ENCODE peak calls at places on chromosomes 7 and 10, in seven cellular contexts. Z is HL-60, E is psoas muscle, M is A549, R is foreskin fibroblast, G is OCI-LY7, C is PC-3. S is an unnamed sample.

GRCh38 chr7:4775281-4776159 is at the start of gene AP5Z1:
- DNase-seq in Z (peak; percentile 94), G (peak; percentile 97), R (peak; percentile 97), C (peak; percentile 94), M (peak; percentile 99), E (peak; percentile 97), S (peak; percentile 89)

GRCh38 chr7:2114052-2114451 is 118.7 kb downstream of the MAD1L1 start:
- DNase-seq in M (no peak), G (no peak), E (no peak), Z (no peak), R (peak; percentile 77), C (peak; percentile 58), S (no peak)

GRCh38 chr10:79264942-79265341 is 82.3 kb upstream of the PPIF start:
- DNase-seq in Z (no peak), E (no peak), R (no peak), G (no peak), M (no peak), C (peak; percentile 100), S (no peak)

GRCh38 chr10:101379663-101380352 is 25.8 kb downstream of the BTRC start:
- DNase-seq in C (no peak), R (no peak), M (no peak), E (no peak), Z (no peak), G (no peak), S (no peak)

GRCh38 chr7:70681847-70682350 is 450.0 kb upstream of the GALNT17 start:
- DNase-seq in Z (no peak), M (no peak), G (peak; percentile 45), C (no peak), E (no peak), R (no peak), S (no peak)

GRCh38 chr10:11553773-11554381 is 57.6 kb downstream of the USP6NL start:
- DNase-seq in E (no peak), R (no peak), Z (no peak), C (no peak), M (no peak), G (peak; percentile 82), S (no peak)

GRCh38 chr10:124578231-124579002 is 116.8 kb downstream of the LHPP start:
- DNase-seq in E (no peak), M (no peak), R (no peak), G (no peak), C (no peak), Z (no peak), S (no peak)

GRCh38 chr10:35643151-35643975 is 1.3 kb upstream of the FZD8 start:
- DNase-seq in C (peak; percentile 90), E (peak; percentile 77), M (peak; percentile 36), R (peak; percentile 26), Z (no peak), G (no peak), S (peak; percentile 50)

GRCh38 chr10:18312385-18313145 is 172.3 kb downstream of the CACNB2 start:
- DNase-seq in M (peak; percentile 52), Z (no peak), G (peak; percentile 28), R (peak; percentile 35), C (peak; percentile 30), E (no peak), S (peak; percentile 12)

GRCh38 chr10:18610517-18610916 is 40.9 kb downstream of the NSUN6 start:
- DNase-seq in R (peak; percentile 67), C (peak; percentile 87), G (no peak), E (no peak), M (peak; percentile 87), Z (no peak), S (peak; percentile 42)

GRCh38 chr10:19930936-19931859 is 115.0 kb downstream of the PLXDC2 start:
- DNase-seq in E (peak; percentile 22), G (peak; percentile 19), R (peak; percentile 24), Z (no peak), C (peak; percentile 20), M (no peak), S (no peak)

GRCh38 chr7:155542276-155542675 is 4.1 kb downstream of the CNPY1 start:
- DNase-seq in R (no peak), G (no peak), E (no peak), Z (no peak), C (no peak), M (no peak), S (no peak)

GRCh38 chr10:89217057-89217990 is 10.2 kb upstream of the CH25H start:
- DNase-seq in E (peak; percentile 32), R (peak; percentile 37), G (peak; percentile 70), M (peak; percentile 24), C (peak; percentile 73), Z (peak; percentile 43), S (peak; percentile 48)

GRCh38 chr10:99993994-99994689 is 15.6 kb downstream of the DNMBP start:
- DNase-seq in E (peak; percentile 52), G (peak; percentile 66), M (no peak), Z (peak; percentile 80), C (peak; percentile 20), R (peak; percentile 90), S (peak; percentile 79)

DNA sequence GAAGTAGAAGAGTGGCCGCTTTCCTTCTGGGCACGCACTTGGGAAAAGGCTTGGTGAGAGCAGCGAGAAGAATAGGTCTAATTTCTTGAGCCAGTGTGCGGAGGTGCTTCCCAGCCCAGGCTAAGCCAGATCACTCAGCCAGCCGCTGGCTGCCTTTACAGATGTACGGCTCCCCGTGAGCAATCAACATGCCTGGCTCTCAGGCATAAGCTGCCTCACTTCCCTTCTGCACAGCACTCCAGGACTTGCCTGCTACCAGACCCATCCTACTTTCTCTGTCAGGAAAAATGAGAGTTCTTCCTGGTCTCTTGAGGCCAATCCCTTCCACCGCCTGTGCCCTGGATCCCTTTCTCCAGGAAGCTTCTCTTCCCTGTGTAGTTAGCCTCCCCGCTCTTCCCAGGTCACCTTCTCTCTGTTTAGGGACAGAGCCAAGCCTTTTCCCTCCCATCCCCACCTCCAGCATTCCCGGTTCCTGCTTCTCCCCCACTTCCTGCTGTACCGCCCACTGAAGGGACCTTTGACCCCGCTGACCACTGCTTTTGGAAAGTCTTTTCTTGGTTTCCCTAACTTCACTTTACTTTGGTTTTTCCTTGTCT is 1.1 kb upstream of the ACTR3C start:
- DNase-seq in Z (no peak), G (no peak), R (no peak), C (no peak), E (no peak), M (no peak), S (no peak)
- H3K4me3 ChIP-seq in Z (no peak overlapping the region), G (no peak overlapping the region), R (no peak overlapping the region), C (peak overlapping the region; percentile 81), E (peak overlapping the region; percentile 78), M (no peak overlapping the region), S (no peak overlapping the region)

GRCh38 chr10:84397735-84398144 is 69.4 kb downstream of the CCSER2 start:
- DNase-seq in Z (no peak), M (no peak), R (no peak), G (no peak), E (no peak), C (no peak), S (no peak)
- TF ChIP-seq CTCF in Z (no peak), M (no peak), R (no peak), G (no peak), E (no peak), C (no peak), S (no peak)

DNA sequence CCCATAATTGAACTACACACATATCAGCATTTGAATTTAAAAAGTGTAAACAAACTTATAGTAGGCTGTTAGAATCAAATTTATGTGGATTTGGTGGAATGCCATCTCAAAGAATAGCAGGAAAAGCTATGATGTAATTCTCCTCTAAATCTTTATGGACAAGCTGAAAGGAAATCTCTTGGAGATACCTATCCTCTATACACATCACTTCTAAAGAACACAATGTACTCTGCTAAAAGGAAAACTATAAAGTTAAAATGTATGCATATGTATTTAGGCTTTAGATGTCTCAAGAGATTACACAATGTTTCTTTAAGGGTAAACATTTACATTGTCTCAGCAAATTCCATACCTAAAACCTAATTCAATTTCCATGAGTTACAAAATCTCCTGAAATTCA is 323.3 kb downstream of the CRPPA start:
- DNase-seq in C (peak; percentile 43), Z (no peak), G (no peak), R (no peak), M (no peak), E (no peak), S (no peak)
- H3K4me3 ChIP-seq in C (no peak overlapping the region), Z (no peak overlapping the region), G (no peak overlapping the region), R (no peak overlapping the region), M (no peak overlapping the region), E (no peak overlapping the region), S (no peak overlapping the region)

GRCh38 chr7:139699640-139700504 is 77.9 kb downstream of the HIPK2 start:
- DNase-seq in R (no peak), Z (no peak), C (no peak), E (no peak), G (no peak), M (no peak), S (no peak)
- TF ChIP-seq CTCF in R (no peak), Z (no peak), C (peak; percentile 33), E (no peak), G (peak; percentile 28), M (no peak), S (no peak)

S was measured in astrocyte of the cerebellum.